ENCODE peak calls at places on chromosome 17, in seven cellular contexts. E, V, J, U, R, A and W are unnamed samples.

GRCh38 chr17:67685351-67685750 is 32.4 kb upstream of the NOL11 start:
- ATAC-seq in R (no peak), V (no peak), E (no peak), U (no peak), J (no peak), A (no peak), W (no peak)

GRCh38 chr17:29048440-29049360 is 5.8 kb downstream of the PIPOX start:
- ATAC-seq in V (no peak), A (no peak), U (no peak), J (no peak), E (no peak), R (peak; percentile 36), W (no peak)

GRCh38 chr17:41535764-41536481 is 7.8 kb upstream of the KRT19 start:
- ATAC-seq in R (peak; percentile 5), J (peak; percentile 41), A (no peak), V (no peak), U (no peak), E (no peak), W (no peak)

GRCh38 chr17:42780816-42781638 is 617 bp downstream of the WNK4 start:
- ATAC-seq in A (peak; percentile 18), V (no peak), J (no peak), E (peak; percentile 18), R (no peak), U (peak; percentile 11), W (peak; percentile 32)

GRCh38 chr17:7774037-7774659 is 56.6 kb downstream of the DNAH2 start:
- ATAC-seq in A (peak; percentile 48), E (no peak), R (no peak), V (no peak), U (no peak), J (no peak), W (no peak)

GRCh38 chr17:51805765-51806164 is 352.7 kb downstream of the CA10 start:
- ATAC-seq in J (no peak), A (no peak), E (no peak), V (no peak), R (no peak), U (no peak), W (no peak)

GRCh38 chr17:45334231-45334630 is 17.4 kb upstream of the MAP3K14 start:
- ATAC-seq in V (no peak), J (no peak), R (no peak), E (no peak), U (no peak), A (no peak), W (no peak)

GRCh38 chr17:29590261-29590978 is 972 bp upstream of the GIT1 start:
- ATAC-seq in U (no peak), E (no peak), A (no peak), V (no peak), R (no peak), J (peak; percentile 3), W (no peak)

GRCh38 chr17:81427446-81428120 is 32.3 kb downstream of the BAHCC1 start:
- ATAC-seq in U (peak; percentile 51), V (no peak), R (no peak), E (peak; percentile 32), A (no peak), J (no peak), W (no peak)

GRCh38 chr17:47690121-47690520 is 3.8 kb upstream of the TBKBP1 start:
- ATAC-seq in J (no peak), A (no peak), V (no peak), E (no peak), R (no peak), U (no peak), W (no peak)

GRCh38 chr17:35786941-35787432 is 8.5 kb downstream of the MMP28 start:
- ATAC-seq in V (no peak), U (no peak), E (no peak), A (no peak), R (no peak), J (no peak), W (peak; percentile 12)

DNA sequence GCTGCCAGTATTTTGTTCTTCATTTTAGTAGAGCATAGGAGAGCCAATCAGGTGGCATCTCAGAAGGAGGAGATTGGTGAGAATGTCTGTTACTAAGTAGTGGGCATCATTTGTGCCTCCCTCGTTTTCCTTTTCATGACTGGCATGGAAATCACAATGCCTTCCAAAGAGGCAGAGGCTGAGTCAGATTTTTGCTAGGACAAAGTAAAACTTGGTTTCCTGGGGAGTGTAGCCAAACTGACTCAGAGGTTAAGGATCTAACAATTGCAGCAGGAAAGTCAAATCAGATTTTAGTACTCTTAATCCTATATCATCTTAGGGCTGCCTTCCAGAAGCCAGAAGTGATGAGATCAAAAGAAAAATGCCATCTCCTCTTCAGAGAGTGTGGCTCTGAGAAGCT is 138.7 kb downstream of the ANKFN1 start:
- ATAC-seq in E (no peak), R (peak; percentile 90), V (no peak), U (no peak), A (no peak), J (no peak), W (no peak)
- H3K4me1 ChIP-seq in E (no peaks in the 10 kb centered on the region), R (peaks cover 23% of the 10 kb centered on the region), V (no peaks in the 10 kb centered on the region), U (peaks cover 11% of the 10 kb centered on the region), A (peaks cover 6% of the 10 kb centered on the region), J (no peaks in the 10 kb centered on the region), W (no peaks in the 10 kb centered on the region)

GRCh38 chr17:59427996-59428395 is 96.5 kb downstream of the YPEL2 start:
- ATAC-seq in J (no peak), R (no peak), U (no peak), V (no peak), A (peak; percentile 54), E (peak; percentile 23), W (peak; percentile 25)

GRCh38 chr17:59431606-59432005 is 100.2 kb downstream of the YPEL2 start:
- ATAC-seq in U (no peak), J (no peak), R (no peak), V (no peak), E (no peak), A (no peak), W (no peak)

GRCh38 chr17:59426031-59426430 is 94.6 kb downstream of the YPEL2 start:
- ATAC-seq in J (no peak), R (no peak), U (no peak), A (no peak), V (no peak), E (no peak), W (no peak)

GRCh38 chr17:59427425-59427921 is 96.0 kb downstream of the YPEL2 start:
- ATAC-seq in R (no peak), V (no peak), U (no peak), E (peak; percentile 40), A (peak; percentile 53), J (no peak), W (peak; percentile 35)

DNA sequence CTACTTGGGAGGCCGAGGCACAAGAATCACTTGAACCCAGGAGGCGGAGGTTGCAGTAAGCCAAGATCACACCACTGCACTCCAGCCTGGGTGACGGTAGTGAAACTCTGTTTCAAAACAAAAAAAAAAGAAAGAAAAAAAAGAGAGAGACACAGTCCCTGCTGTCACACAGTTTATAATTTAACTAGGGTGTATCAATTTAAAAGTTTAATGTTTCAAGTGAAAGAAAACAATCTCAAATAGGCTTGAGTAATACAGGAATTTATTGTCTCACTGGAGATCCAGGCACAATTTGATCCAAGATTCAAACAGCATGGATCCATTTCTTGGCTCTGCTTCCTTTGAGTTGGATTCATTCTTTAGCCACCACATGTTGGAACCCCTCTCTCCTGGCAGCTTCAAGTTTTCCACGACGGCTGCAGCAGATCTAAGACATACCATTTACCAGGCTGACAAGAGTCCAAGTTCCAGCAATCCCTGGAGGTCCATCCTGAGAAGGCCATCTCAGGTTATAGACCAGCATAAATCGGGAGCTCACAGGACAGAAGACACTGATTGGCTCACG is 97.5 kb downstream of the YPEL2 start:
- ATAC-seq in J (no peak), U (no peak), V (no peak), A (no peak), R (no peak), E (no peak), W (no peak)
- H3K4me1 ChIP-seq in J (peaks cover 8% of the 10 kb centered on the region), U (peaks cover 6% of the 10 kb centered on the region), V (no peaks in the 10 kb centered on the region), A (peaks cover 16% of the 10 kb centered on the region), R (no peaks in the 10 kb centered on the region), E (peaks cover 16% of the 10 kb centered on the region), W (peaks cover 54% of the 10 kb centered on the region)

GRCh38 chr17:82599674-82600661 is 48.3 kb downstream of the WDR45B start:
- ATAC-seq in R (no peak), J (peak; percentile 12), A (no peak), E (no peak), U (no peak), V (no peak), W (no peak)
- H3K4me1 ChIP-seq in R (no peaks in the 10 kb centered on the region), J (no peaks in the 10 kb centered on the region), A (peaks cover 22% of the 10 kb centered on the region), E (peaks cover 9% of the 10 kb centered on the region), U (peaks cover 12% of the 10 kb centered on the region), V (no peaks in the 10 kb centered on the region), W (no peaks in the 10 kb centered on the region)

GRCh38 chr17:82592751-82593589 is 55.3 kb downstream of the WDR45B start:
- ATAC-seq in E (peak; percentile 47), U (peak; percentile 41), R (peak; percentile 38), J (peak; percentile 73), V (peak; percentile 68), A (peak; percentile 66), W (peak; percentile 71)
- H3K4me1 ChIP-seq in E (peaks cover 10% of the 10 kb centered on the region), U (peaks cover 37% of the 10 kb centered on the region), R (peaks cover 10% of the 10 kb centered on the region), J (peaks cover 40% of the 10 kb centered on the region), V (peaks cover 24% of the 10 kb centered on the region), A (peaks cover 41% of the 10 kb centered on the region), W (peaks cover 51% of the 10 kb centered on the region)

DNA sequence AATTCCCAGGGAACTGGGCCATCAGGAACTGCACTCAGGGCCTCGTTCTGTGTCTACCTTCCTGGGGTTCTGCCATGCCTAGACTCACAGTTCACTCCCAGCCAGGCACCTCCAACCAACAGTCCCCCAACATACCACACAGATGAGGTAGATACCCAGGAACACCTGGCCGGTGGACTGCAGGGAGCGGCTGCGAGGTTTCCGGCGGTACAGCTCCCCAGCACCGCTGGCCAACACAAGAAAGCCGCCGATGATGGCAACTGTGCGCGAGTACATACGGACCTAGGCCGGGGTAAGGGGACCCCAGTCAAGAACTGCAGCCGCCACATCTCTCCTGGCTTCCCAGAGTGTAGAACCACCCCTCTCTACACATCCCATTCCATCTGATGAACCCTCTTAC is 1.9 kb downstream of the TMEM101 start:
- ATAC-seq in U (no peak), J (no peak), R (no peak), V (no peak), A (no peak), E (no peak), W (no peak)
- H3K4me1 ChIP-seq in U (peaks cover 19% of the 10 kb centered on the region), J (peaks cover 46% of the 10 kb centered on the region), R (no peaks in the 10 kb centered on the region), V (peaks cover 10% of the 10 kb centered on the region), A (peaks cover 14% of the 10 kb centered on the region), E (peaks cover 2% of the 10 kb centered on the region), W (peaks cover 3% of the 10 kb centered on the region)

GRCh38 chr17:2405247-2405926 is 4.5 kb upstream of the MNT start:
- ATAC-seq in V (no peak), R (peak; percentile 41), J (no peak), E (no peak), A (peak; percentile 1), U (no peak), W (no peak)
- H3K4me1 ChIP-seq in V (peaks cover 6% of the 10 kb centered on the region), R (peaks cover 36% of the 10 kb centered on the region), J (peaks cover 64% of the 10 kb centered on the region), E (peaks cover 6% of the 10 kb centered on the region), A (peaks cover 14% of the 10 kb centered on the region), U (peaks cover 8% of the 10 kb centered on the region), W (peaks cover 46% of the 10 kb centered on the region)

DNA sequence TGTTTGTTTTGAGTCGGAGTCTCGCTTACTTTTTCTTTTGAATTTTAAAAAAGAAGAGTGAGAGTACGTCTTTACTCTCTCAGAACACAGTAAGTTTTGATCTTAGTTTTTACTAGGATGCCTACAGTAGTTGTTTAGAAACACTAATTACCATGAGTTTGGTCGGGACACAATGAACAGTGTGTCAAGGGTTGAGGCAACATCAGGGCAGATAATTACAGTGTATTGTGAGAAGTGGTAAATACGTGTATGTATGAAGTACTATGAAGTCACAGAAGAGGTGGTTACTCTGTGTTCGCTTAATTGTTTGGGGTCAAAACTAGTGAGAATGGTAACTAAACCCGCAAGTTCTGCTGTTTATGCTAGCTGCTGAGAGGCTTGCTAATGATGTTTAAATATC is 18.2 kb downstream of the PAFAH1B1 start:
- ATAC-seq in E (no peak), A (no peak), V (no peak), J (no peak), U (no peak), R (no peak), W (no peak)
- H3K4me1 ChIP-seq in E (peaks cover 3% of the 10 kb centered on the region), A (peaks cover 33% of the 10 kb centered on the region), V (peaks cover 25% of the 10 kb centered on the region), J (no peaks in the 10 kb centered on the region), U (peaks cover 43% of the 10 kb centered on the region), R (no peaks in the 10 kb centered on the region), W (peaks cover 88% of the 10 kb centered on the region)